ENCODE peak calls at places on chromosomes 16 and 17, in five cellular contexts. F is PC-3, M is MM.1S, V is OCI-LY7, R is GM23248. C is an unnamed sample.

GRCh38 chr16:67403976-67404555 is 10.8 kb upstream of the TPPP3 start:
- DNase-seq in V (no peak), M (no peak), F (no peak), R (no peak), C (no peak)

GRCh38 chr17:44223574-44224046 is 4.1 kb upstream of the UBTF start:
- DNase-seq in F (peak; percentile 99), V (no peak), M (no peak), R (peak; percentile 61), C (no peak)

GRCh38 chr17:81036128-81036891 is 1.4 kb downstream of the BAIAP2 start:
- DNase-seq in F (peak; percentile 50), M (no peak), R (peak; percentile 49), V (no peak), C (no peak)

GRCh38 chr17:73098919-73099318 is 6.4 kb upstream of the SLC39A11 start:
- DNase-seq in M (no peak), R (no peak), V (no peak), F (no peak), C (no peak)

GRCh38 chr17:49850772-49851386 is 3.0 kb upstream of the TAC4 start:
- DNase-seq in V (no peak), R (peak; percentile 65), F (peak; percentile 21), M (peak; percentile 12), C (no peak)

GRCh38 chr16:16045311-16045710 is 95.9 kb downstream of the ABCC1 start:
- DNase-seq in F (peak; percentile 89), M (no peak), V (no peak), R (peak; percentile 23), C (no peak)

GRCh38 chr16:84739349-84740124 is 39.7 kb downstream of the USP10 start:
- DNase-seq in V (no peak), F (peak; percentile 77), M (no peak), R (peak; percentile 97), C (no peak)

GRCh38 chr17:63751806-63752205 is 10.2 kb upstream of the STRADA start:
- DNase-seq in V (no peak), R (no peak), M (peak; percentile 46), F (no peak), C (peak; percentile 7)

GRCh38 chr17:32191306-32191705 is 49.0 kb downstream of the RHOT1 start:
- DNase-seq in R (peak; percentile 73), F (peak; percentile 28), V (no peak), M (no peak), C (no peak)

GRCh38 chr17:74757931-74758845 is 9.8 kb downstream of the NHERF1 start:
- DNase-seq in R (no peak), F (no peak), M (no peak), V (no peak), C (no peak)

GRCh38 chr17:41048441-41048840 is 1.3 kb upstream of the KRTAP2-1 start:
- DNase-seq in M (no peak), V (no peak), F (peak; percentile 78), R (peak; percentile 76), C (no peak)

GRCh38 chr16:24539850-24540484 is 601 bp downstream of the RBBP6 start:
- DNase-seq in F (no peak), V (no peak), M (peak; percentile 59), R (peak; percentile 81), C (peak; percentile 74)

DNA sequence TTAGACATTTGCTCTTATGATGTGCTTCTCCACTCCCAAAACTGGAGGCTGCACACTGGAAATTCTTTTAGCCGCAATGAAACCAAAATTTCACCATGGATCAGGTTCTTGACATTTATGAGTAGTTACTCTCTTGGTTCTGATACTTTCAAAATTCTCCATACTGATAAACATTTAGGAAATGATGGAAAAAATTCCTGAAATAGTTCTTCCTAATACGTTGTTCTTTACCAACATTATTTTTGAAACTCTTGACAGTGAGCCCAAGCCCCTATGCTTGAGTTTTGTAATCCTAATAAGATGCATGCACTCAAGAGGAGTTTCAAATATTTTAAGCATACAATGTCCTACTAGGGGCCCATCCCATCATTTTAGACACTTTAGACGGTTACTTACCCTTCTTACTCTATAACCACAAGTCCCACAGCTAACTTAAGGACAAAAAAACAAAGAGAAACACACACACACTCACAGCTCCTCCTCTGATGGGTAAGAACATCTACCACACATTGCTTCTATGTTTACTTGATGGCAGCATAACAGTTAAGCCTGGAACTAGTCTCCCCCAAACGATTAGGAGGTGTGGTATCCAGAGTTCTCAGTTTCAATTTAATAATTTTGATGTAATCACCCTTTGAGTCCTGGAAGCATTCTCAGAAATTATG is 3.7 kb downstream of the VEZF1 start:
- DNase-seq in R (no peak), M (no peak), V (no peak), F (no peak), C (no peak)
- H3K4me2 ChIP-seq in R (peak overlapping the region; percentile 95), M (no peak overlapping the region), V (peak overlapping the region; percentile 31), F (peak overlapping the region; percentile 96), C (peak overlapping the region; percentile 81)

GRCh38 chr17:69761767-69762321 is 313.2 kb upstream of the KCNJ16 start:
- DNase-seq in M (no peak), R (peak; percentile 92), V (no peak), F (peak; percentile 98), C (peak; percentile 48)
- TF ChIP-seq EZH2phosphoT487 in M (no peak), R (peak; percentile 55), V (no peak), F (no peak), C (no peak)

GRCh38 chr16:81498351-81498750 is 53.7 kb downstream of the CMIP start:
- DNase-seq in V (no peak), M (no peak), R (no peak), F (no peak), C (no peak)
- H3K4me2 ChIP-seq in V (no peak overlapping the region), M (no peak overlapping the region), R (no peak overlapping the region), F (no peak overlapping the region), C (no peak overlapping the region)

GRCh38 chr17:10141436-10141835 is 57.0 kb downstream of the GAS7 start:
- DNase-seq in F (no peak), V (no peak), R (no peak), M (no peak), C (no peak)
- TF ChIP-seq EZH2phosphoT487 in F (no peak), V (no peak), R (no peak), M (no peak), C (no peak)

DNA sequence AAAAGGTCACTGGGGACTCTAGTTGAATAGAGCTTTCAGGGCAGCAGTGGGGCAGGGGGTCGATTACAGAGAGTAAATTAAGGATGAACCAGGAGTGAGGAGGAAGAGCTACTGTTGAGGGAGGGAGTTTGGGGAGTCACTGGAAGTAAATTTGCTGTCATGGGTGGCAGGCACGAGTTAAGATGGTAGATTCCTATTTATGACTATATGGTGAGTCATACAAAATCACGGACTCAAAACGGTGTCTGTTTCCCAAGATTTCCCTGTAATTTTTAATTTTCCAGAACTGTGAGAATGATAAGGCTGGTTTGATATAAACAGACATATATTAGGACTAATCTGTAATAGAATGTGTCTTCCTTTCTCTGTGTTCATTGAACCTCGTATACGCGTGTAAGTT is 287.6 kb upstream of the GOT2 start:
- DNase-seq in F (no peak), M (no peak), V (no peak), R (no peak), C (no peak)
- H3K4me2 ChIP-seq in F (no peak overlapping the region), M (no peak overlapping the region), V (no peak overlapping the region), R (no peak overlapping the region), C (no peak overlapping the region)

GRCh38 chr17:61161615-61162134 is 238.0 kb upstream of the TBX2 start:
- DNase-seq in R (no peak), V (no peak), F (no peak), M (no peak), C (no peak)

GRCh38 chr17:61158372-61158771 is 241.3 kb upstream of the TBX2 start:
- DNase-seq in V (no peak), R (no peak), M (no peak), F (no peak), C (no peak)

GRCh38 chr17:61157246-61157887 is 242.3 kb upstream of the TBX2 start:
- DNase-seq in F (no peak), R (peak; percentile 83), M (no peak), V (no peak), C (peak; percentile 54)

GRCh38 chr17:61159415-61159814 is 240.2 kb upstream of the TBX2 start:
- DNase-seq in V (no peak), R (peak; percentile 16), F (no peak), M (no peak), C (no peak)

DNA sequence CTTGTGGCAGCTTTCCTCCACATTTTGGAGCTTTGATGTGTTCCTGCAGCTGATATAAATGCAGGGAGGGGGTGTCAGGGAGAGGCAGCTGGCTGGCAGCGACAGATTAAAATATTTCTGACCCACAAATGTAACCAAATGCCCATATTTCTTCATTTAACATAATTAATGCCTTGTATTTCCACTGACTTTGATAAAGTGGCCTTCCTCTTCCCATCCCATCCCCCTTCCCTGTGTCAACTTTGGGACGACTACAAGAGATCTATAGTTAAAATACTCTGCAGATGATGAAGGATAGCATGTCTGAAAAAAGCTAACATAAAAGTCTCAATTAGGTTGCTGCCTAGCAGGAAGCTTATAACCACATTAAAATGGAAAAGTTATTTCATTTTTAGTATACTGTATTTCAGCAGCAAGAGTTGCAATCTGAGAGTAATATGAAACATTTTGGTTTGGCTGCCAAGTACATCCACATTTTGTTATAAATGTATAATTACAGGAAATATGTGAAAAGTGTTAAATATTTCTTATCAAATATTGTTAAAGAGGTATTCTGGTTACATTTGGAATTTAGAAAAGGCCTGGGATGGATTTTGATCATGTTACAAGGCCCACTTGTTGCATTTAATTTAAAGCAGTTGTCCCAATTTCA is 238.7 kb upstream of the TBX2 start:
- DNase-seq in F (no peak), R (no peak), M (no peak), V (no peak), C (no peak)
- TF ChIP-seq EZH2phosphoT487 in F (no peak), R (no peak), M (no peak), V (no peak), C (no peak)